ENCODE peak calls at places on chromosomes 11 and 22, in six cellular contexts. M is B cell, W is breast epithelium, J is Caco-2, I is tibial artery, X is H9. N is an unnamed sample.

GRCh38 chr11:125173027-125173426 is 8.5 kb downstream of the PKNOX2 start:
- DNase-seq in X (no peak), J (no peak), W (no peak), I (no peak), M (no peak), N (no peak)

GRCh38 chr11:39724404-39724803 is 1735.0 kb downstream of the LRRC4C start:
- DNase-seq in M (no peak), W (no peak), X (no peak), J (peak), I (no peak), N (no peak)

GRCh38 chr11:69089258-69089657 is 40.5 kb downstream of the TPCN2 start:
- DNase-seq in M (no peak), J (no peak), X (no peak), I (no peak), W (no peak), N (no peak)

GRCh38 chr11:61337706-61338268 is 4.8 kb downstream of the TKFC start:
- DNase-seq in W (no peak), I (no peak), J (no peak), M (no peak), X (no peak), N (no peak)

GRCh38 chr11:65479184-65480145 is 19.4 kb upstream of the MALAT1 start:
- DNase-seq in M (no peak), W (no peak), J (peak), X (peak), I (peak), N (no peak)

GRCh38 chr22:23836281-23836680 is 2.5 kb downstream of the DERL3 start:
- DNase-seq in I (peak), J (no peak), M (peak), X (no peak), W (no peak), N (no peak)

GRCh38 chr11:105071060-105071732 is 26.1 kb upstream of the CARD16 start:
- DNase-seq in J (no peak), W (no peak), I (no peak), M (no peak), X (no peak), N (no peak)

GRCh38 chr22:44575344-44576268 is 77.6 kb upstream of the RTL6 start:
- DNase-seq in J (no peak), M (no peak), I (no peak), X (no peak), W (no peak), N (no peak)

GRCh38 chr11:31414338-31414737 is 44.7 kb downstream of the DNAJC24 start:
- DNase-seq in X (no peak), J (no peak), W (no peak), M (no peak), I (no peak), N (no peak)

GRCh38 chr22:22519591-22519990 is 479 bp downstream of the ZNF280A start:
- DNase-seq in W (no peak), M (no peak), X (no peak), I (no peak), J (peak), N (no peak)

GRCh38 chr22:39236321-39237275 is 8.2 kb downstream of the PDGFB start:
- DNase-seq in I (no peak), W (no peak), J (no peak), M (peak), X (no peak), N (peak)

GRCh38 chr11:35598254-35599125 is 19.8 kb upstream of the FJX1 start:
- DNase-seq in X (no peak), M (no peak), W (no peak), J (no peak), I (no peak), N (no peak)

GRCh38 chr11:94895451-94895850 is 77.9 kb downstream of the CWC15 start:
- DNase-seq in W (no peak), X (no peak), J (no peak), I (no peak), M (no peak), N (no peak)

GRCh38 chr11:67357831-67358555 is 4.6 kb upstream of the POLD4 start:
- DNase-seq in X (no peak), I (no peak), M (no peak), J (no peak), W (no peak), N (no peak)

GRCh38 chr22:27748355-27749168 is 53.0 kb downstream of the MN1 start:
- DNase-seq in I (no peak), J (no peak), X (peak), W (no peak), M (no peak), N (no peak)

GRCh38 chr11:60747359-60747873 is 9.3 kb upstream of the MS4A15 start:
- DNase-seq in J (no peak), W (no peak), I (peak), X (no peak), M (no peak), N (no peak)

GRCh38 chr11:1946812-1947480 is at the start of gene MRPL23:
- DNase-seq in X (no peak), M (no peak), J (no peak), W (no peak), I (peak), N (no peak)

GRCh38 chr11:63599211-63600122 is 14.8 kb downstream of the PLAAT3 start:
- DNase-seq in M (no peak), J (no peak), W (no peak), I (no peak), X (no peak), N (no peak)

GRCh38 chr11:119371778-119372182 is 9.7 kb downstream of the USP2 start:
- DNase-seq in W (peak), X (peak), J (peak), M (no peak), I (no peak), N (no peak)

GRCh38 chr22:30591191-30591587 is 521 bp downstream of the PES1 start:
- DNase-seq in J (no peak), X (no peak), W (no peak), I (no peak), M (peak), N (no peak)

GRCh38 chr11:406796-407650 is 7.8 kb downstream of the SIGIRR start:
- DNase-seq in W (no peak), J (no peak), M (peak), X (peak), I (peak), N (peak)

GRCh38 chr11:74332272-74332671 is 20.8 kb upstream of the P4HA3 start:
- DNase-seq in M (no peak), W (no peak), J (no peak), X (no peak), I (no peak), N (no peak)

GRCh38 chr11:95299078-95299611 is 68.1 kb upstream of the SESN3 start:
- DNase-seq in M (no peak), J (peak), W (no peak), I (no peak), X (no peak), N (no peak)

GRCh38 chr11:12131943-12132789 is 21.8 kb downstream of the MICAL2 start:
- DNase-seq in I (no peak), W (no peak), X (no peak), M (no peak), J (no peak), N (no peak)

GRCh38 chr22:39502789-39503464 is 837 bp downstream of the MIEF1 start:
- DNase-seq in I (no peak), J (no peak), W (no peak), M (no peak), X (no peak), N (no peak)

GRCh38 chr11:72735495-72736027 is 16.6 kb downstream of the ARAP1 start:
- DNase-seq in X (peak), M (no peak), W (no peak), I (no peak), J (peak), N (no peak)

GRCh38 chr22:29315286-29316195 is at the start of gene RASL10A:
- DNase-seq in I (peak), X (no peak), W (no peak), M (no peak), J (peak), N (no peak)

GRCh38 chr22:30205281-30206115 is 41.1 kb downstream of the LIF start:
- DNase-seq in J (peak), M (no peak), I (peak), X (no peak), W (no peak), N (no peak)

GRCh38 chr11:32231909-32232493 is 141.1 kb downstream of the RCN1 start:
- DNase-seq in J (peak), X (peak), W (no peak), M (no peak), I (no peak), N (no peak)

GRCh38 chr11:6610591-6610990 is 1.4 kb downstream of the TAF10 start:
- DNase-seq in I (peak), M (no peak), X (peak), J (no peak), W (no peak), N (no peak)

GRCh38 chr22:42966389-42966998 is 48.5 kb downstream of the PACSIN2 start:
- DNase-seq in I (no peak), X (no peak), M (no peak), J (no peak), W (no peak), N (no peak)

GRCh38 chr22:44538518-44539315 is 40.7 kb upstream of the RTL6 start:
- DNase-seq in I (no peak), M (no peak), X (no peak), W (no peak), J (no peak), N (no peak)

GRCh38 chr11:122711831-122712378 is 56.4 kb downstream of the UBASH3B start:
- DNase-seq in X (no peak), I (no peak), W (no peak), M (no peak), J (no peak), N (no peak)

GRCh38 chr11:122714484-122714883 is 59.0 kb downstream of the UBASH3B start:
- DNase-seq in W (no peak), X (no peak), J (no peak), M (peak), I (no peak), N (no peak)

GRCh38 chr11:122711362-122711761 is 55.8 kb downstream of the UBASH3B start:
- DNase-seq in I (no peak), J (no peak), M (no peak), W (no peak), X (no peak), N (no peak)

GRCh38 chr11:122715883-122716282 is 60.4 kb downstream of the UBASH3B start:
- DNase-seq in M (no peak), I (no peak), J (no peak), X (no peak), W (no peak), N (no peak)

GRCh38 chr11:122714021-122714420 is 58.5 kb downstream of the UBASH3B start:
- DNase-seq in I (no peak), W (no peak), X (no peak), M (peak), J (no peak), N (no peak)
- TF ChIP-seq CTCF in I (no peak), W (no peak), X (no peak), M (no peak), J (no peak), N (no peak)

GRCh38 chr11:93817426-93818348 is 32.7 kb downstream of the VSTM5 start:
- DNase-seq in I (no peak), W (no peak), X (no peak), J (peak), M (no peak), N (no peak)

GRCh38 chr11:93820847-93821246 is 29.6 kb downstream of the VSTM5 start:
- DNase-seq in M (no peak), J (no peak), W (no peak), X (no peak), I (no peak), N (no peak)

GRCh38 chr11:93822359-93822758 is 28.1 kb downstream of the VSTM5 start:
- DNase-seq in I (no peak), X (no peak), W (no peak), M (no peak), J (no peak), N (no peak)

GRCh38 chr11:93821617-93822016 is 28.8 kb downstream of the VSTM5 start:
- DNase-seq in W (no peak), J (peak), M (no peak), I (no peak), X (no peak), N (no peak)

GRCh38 chr11:93820085-93820710 is 30.2 kb downstream of the VSTM5 start:
- DNase-seq in M (no peak), W (no peak), I (no peak), X (no peak), J (no peak), N (no peak)
- TF ChIP-seq CTCF in M (no peak), W (no peak), I (no peak), X (peak), J (no peak), N (no peak)

GRCh38 chr11:117376517-117376916 is 48.9 kb downstream of the CEP164 start:
- DNase-seq in M (no peak), J (no peak), W (no peak), I (peak), X (no peak), N (no peak)
- TF ChIP-seq CTCF in M (no peak), J (no peak), W (no peak), I (no peak), X (no peak), N (no peak)

GRCh38 chr11:123430736-123431356 is 777 bp downstream of the GRAMD1B start:
- DNase-seq in M (peak), I (peak), J (no peak), X (peak), W (no peak), N (peak)

GRCh38 chr11:123429336-123429735 is 733 bp upstream of the GRAMD1B start:
- DNase-seq in W (no peak), I (no peak), J (no peak), M (no peak), X (no peak), N (no peak)

GRCh38 chr11:123431619-123432018 is 1.6 kb downstream of the GRAMD1B start:
- DNase-seq in I (no peak), W (no peak), J (no peak), X (no peak), M (no peak), N (no peak)

GRCh38 chr11:123428221-123428631 is 1.8 kb upstream of the GRAMD1B start:
- DNase-seq in X (no peak), M (no peak), I (no peak), W (no peak), J (no peak), N (no peak)

GRCh38 chr11:123429851-123430735 is at the start of gene GRAMD1B:
- DNase-seq in I (no peak), J (peak), W (no peak), X (peak), M (peak), N (peak)
- TF ChIP-seq CTCF in I (no peak), J (no peak), W (no peak), X (no peak), M (no peak), N (no peak)

N was measured in natural killer cell.